ENCODE peak calls at places on chromosomes 12 and 14, in nine cellular contexts. U is neural progenitor cell; G is endothelial cell of umbilical vein; I is RWPE2; K is effector memory CD4-positive, alpha-beta T cell; S is aorta; R is breast epithelium; L is heart left ventricle; Y is IMR-90. V is an unnamed sample.

GRCh38 chr12:96462571-96463280 is 26.7 kb upstream of the CFAP54 start:
- DNase-seq in U (no peak), G (no peak), I (no peak), K (no peak), S (no peak), R (no peak), L (no peak), Y (no peak), V (no peak)

GRCh38 chr12:26319511-26319910 is 124.1 kb downstream of the SSPN start:
- DNase-seq in U (no peak), G (no peak), I (peak), K (no peak), S (no peak), R (peak), L (peak), Y (peak), V (peak)

GRCh38 chr12:79776111-79776510 is 85.3 kb upstream of the PAWR start:
- DNase-seq in U (no peak), G (peak), I (no peak), K (no peak), S (no peak), R (no peak), L (no peak), Y (peak), V (no peak)

GRCh38 chr14:102280376-102280962 is 24.5 kb downstream of the MOK start:
- DNase-seq in U (no peak), G (no peak), I (peak), K (no peak), S (no peak), R (no peak), L (no peak), Y (peak), V (no peak)

GRCh38 chr14:45838597-45838996 is 585.6 kb upstream of the MIS18BP1 start:
- DNase-seq in U (peak), G (no peak), I (no peak), K (no peak), S (no peak), R (no peak), L (no peak), Y (no peak), V (no peak)

GRCh38 chr14:92794547-92794941 is 439 bp downstream of the GOLGA5 start:
- DNase-seq in U (peak), G (peak), I (no peak), K (no peak), S (no peak), R (no peak), L (no peak), Y (peak), V (no peak)

GRCh38 chr14:22505751-22506710 is 83.0 kb downstream of the DAD1 start:
- DNase-seq in U (no peak), G (no peak), I (no peak), K (peak), S (no peak), R (no peak), L (no peak), Y (no peak), V (no peak)

GRCh38 chr12:50220357-50221061 is 53.3 kb upstream of the CERS5 start:
- DNase-seq in U (peak), G (peak), I (peak), K (no peak), S (no peak), R (no peak), L (no peak), Y (peak), V (no peak)

GRCh38 chr12:39587247-39587646 is 32.4 kb downstream of the ABCD2 start:
- DNase-seq in U (no peak), G (no peak), I (no peak), K (no peak), S (no peak), R (no peak), L (no peak), Y (no peak), V (no peak)

GRCh38 chr12:127262658-127263057 is 1004.3 kb upstream of the TMEM132C start:
- DNase-seq in U (no peak), G (no peak), I (no peak), K (no peak), S (no peak), R (no peak), L (no peak), Y (no peak), V (no peak)

GRCh38 chr12:78189656-78190055 is 359.0 kb downstream of the NAV3 start:
- DNase-seq in U (no peak), G (no peak), I (no peak), K (no peak), S (no peak), R (no peak), L (no peak), Y (peak), V (no peak)

GRCh38 chr12:21248679-21249078 is 86.0 kb downstream of the SLCO1A2 start:
- DNase-seq in U (no peak), G (peak), I (no peak), K (no peak), S (no peak), R (no peak), L (no peak), Y (no peak), V (no peak)

GRCh38 chr14:65239143-65239672 is 136.9 kb upstream of the MAX start:
- DNase-seq in U (no peak), G (no peak), I (no peak), K (no peak), S (no peak), R (no peak), L (no peak), Y (peak), V (no peak)

GRCh38 chr12:12721251-12721689 is 4.1 kb downstream of the CDKN1B start:
- DNase-seq in U (no peak), G (no peak), I (no peak), K (no peak), S (no peak), R (no peak), L (no peak), Y (no peak), V (no peak)

GRCh38 chr12:27434673-27435565 is 11.6 kb upstream of the SMCO2 start:
- DNase-seq in U (peak), G (peak), I (no peak), K (no peak), S (no peak), R (no peak), L (no peak), Y (no peak), V (no peak)

DNA sequence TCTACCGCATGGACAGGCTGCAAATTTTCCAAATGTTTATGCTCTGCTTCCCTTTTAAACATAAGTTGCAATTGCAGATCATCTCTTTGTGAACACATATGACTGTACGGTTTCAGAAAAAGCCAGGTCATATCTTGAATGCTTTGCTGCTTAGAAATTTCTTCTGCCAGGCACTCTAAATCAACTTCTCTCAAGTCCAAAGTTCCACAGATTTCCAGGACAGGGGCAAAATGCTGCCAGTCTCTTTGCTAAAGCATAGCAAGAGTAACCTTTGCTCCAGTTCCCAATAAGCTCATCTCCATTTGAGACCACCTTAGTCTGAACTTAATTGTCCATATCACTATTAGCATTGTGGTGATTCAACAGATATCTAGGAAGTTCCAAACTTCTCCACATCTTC is 13.6 kb upstream of the RERGL start:
- DNase-seq in U (no peak), G (no peak), I (no peak), K (no peak), S (no peak), R (no peak), L (no peak), Y (no peak), V (no peak)
- H3K27ac ChIP-seq in U (no peak), G (no peak), I (no peak), K (no peak), S (no peak), R (no peak), L (no peak), Y (no peak), V (no peak)

GRCh38 chr14:79451601-79452000 is 759.7 kb downstream of the DIO2 start:
- DNase-seq in U (peak), G (no peak), I (no peak), K (no peak), S (no peak), R (no peak), L (no peak), Y (no peak), V (no peak)
- H3K4me3 ChIP-seq in U (no peak), G (no peak), I (no peak), K (no peak), S (no peak), R (no peak), L (no peak), Y (no peak), V (no peak)

DNA sequence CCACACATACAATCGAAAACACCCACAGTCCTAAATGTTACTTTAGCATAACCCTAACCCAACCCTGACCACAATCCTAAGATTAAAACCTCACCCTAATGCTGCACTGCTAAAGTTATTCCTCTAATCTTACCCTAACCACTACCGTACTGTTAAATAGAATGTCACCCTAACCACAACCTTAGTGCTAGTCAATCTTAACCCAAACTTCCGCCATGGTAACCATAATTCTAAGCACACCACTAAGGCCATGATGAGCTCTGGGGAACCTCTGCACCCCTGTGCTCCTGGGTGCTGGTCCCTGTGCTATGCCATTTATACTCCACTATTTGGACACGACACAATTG is 38.0 kb downstream of the LTBP2 start:
- DNase-seq in U (no peak), G (no peak), I (no peak), K (no peak), S (no peak), R (no peak), L (no peak), Y (no peak), V (peak)
- H3K27ac ChIP-seq in U (no peak), G (no peak), I (peak), K (no peak), S (peak), R (peak), L (peak), Y (peak), V (no peak)

DNA sequence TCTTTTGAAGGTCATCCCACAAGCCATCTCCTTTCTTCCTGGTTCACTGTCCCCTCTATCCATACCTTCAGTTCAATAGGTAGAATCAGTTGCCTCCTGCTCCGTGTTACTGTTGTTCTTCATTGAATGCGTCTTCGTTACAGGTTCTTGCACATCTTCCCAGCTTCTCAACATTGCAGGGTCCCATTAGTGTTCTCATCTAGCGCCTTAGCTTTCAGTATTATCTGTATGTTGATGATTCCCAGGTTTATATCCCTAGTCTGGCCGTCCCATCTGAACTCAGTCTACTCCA is 2.0 kb downstream of the SCFD1 start:
- DNase-seq in U (no peak), G (no peak), I (no peak), K (no peak), S (no peak), R (no peak), L (no peak), Y (no peak), V (no peak)
- H3K4me3 ChIP-seq in U (peak), G (no peak), I (no peak), K (no peak), S (no peak), R (no peak), L (peak), Y (no peak), V (peak)

DNA sequence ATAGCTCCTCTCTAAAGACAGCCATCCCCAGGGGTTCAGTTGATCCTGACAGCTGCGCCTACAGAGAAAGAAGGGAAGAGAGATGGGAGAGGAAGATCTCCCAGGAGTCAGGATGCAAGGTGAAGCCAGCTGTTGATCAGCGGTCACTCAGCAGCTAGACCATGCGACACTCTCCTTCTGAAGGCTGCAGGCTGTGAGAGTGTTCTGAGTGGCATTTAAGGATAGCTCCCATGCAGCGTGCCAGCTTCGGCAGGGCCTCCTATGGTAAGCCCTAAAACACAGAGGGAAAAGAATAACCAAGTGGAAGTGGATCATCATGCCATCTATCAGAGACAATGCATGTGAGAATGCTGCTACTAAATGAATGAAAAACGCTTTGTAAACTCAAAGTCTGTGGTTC is 197.9 kb upstream of the NUDT4 start:
- DNase-seq in U (no peak), G (no peak), I (no peak), K (no peak), S (no peak), R (no peak), L (no peak), Y (no peak), V (no peak)
- H3K27ac ChIP-seq in U (no peak), G (no peak), I (no peak), K (no peak), S (no peak), R (no peak), L (peak), Y (no peak), V (no peak)

DNA sequence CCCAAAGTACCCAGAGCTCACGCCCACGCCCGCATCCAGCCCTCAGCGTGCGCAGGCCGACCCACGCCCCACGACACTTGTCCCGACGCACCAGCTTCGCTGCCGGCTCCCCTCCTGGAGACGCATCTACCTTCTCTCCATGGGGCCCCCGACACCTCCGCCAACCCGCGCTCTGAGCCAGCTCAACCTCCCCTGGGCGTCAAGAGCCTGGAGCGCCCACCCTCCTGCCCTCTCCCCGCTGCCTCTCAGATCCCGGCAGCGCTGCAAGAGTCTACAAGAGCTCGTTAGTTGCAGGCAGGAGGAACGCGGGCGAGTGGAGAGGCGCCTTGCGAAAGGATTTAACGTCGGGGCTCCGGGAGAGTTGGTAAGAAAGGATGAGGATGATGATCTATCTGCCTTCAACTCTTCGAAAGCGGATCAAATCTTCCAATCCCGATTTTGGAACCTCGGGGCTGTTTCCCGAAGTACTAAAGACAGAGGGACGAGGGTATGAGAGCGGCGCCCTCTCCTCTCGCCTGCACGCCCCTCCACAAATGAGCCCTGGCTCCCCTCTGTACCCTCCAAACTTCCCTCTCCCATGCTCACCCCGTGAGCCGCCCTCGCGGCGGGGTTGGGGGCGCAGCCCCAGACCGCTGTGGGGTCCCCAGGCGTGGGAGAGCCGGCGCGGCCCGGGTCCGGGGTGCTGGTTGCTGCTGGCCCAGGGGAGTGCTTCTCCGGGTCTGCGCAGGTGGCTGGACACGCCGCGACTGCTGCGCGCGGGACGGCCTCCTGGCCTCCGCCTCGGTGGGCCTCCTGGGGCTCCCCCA is 968 bp downstream of the LTBP2 start:
- DNase-seq in U (peak), G (peak), I (peak), K (no peak), S (no peak), R (no peak), L (no peak), Y (peak), V (no peak)
- H3K4me3 ChIP-seq in U (peak), G (peak), I (peak), K (peak), S (peak), R (peak), L (peak), Y (peak), V (peak)